ENCODE peak calls at places on chromosome 16, in four cellular contexts. One of them, this sample, is unnamed.
A peak's percentile ranks its signal among the peaks of the same experiment; 100 is the strongest.

GRCh38 chr16:66389256-66390175 is 23.0 kb downstream of the CDH5 start:
- DNase-seq in GM06990: no peak
- DNase-seq in astrocyte of the spinal cord: no peak
- DNase-seq in left ventricle myocardium inferior: no peak
- DNase-seq in this sample: no peak

GRCh38 chr16:12016166-12016947 is 39.8 kb downstream of the SNX29 start:
- DNase-seq in left ventricle myocardium inferior: no peak
- DNase-seq in GM06990: no peak
- DNase-seq in astrocyte of the spinal cord: peak; percentile 36
- DNase-seq in this sample: no peak

GRCh38 chr16:711084-711483 is 3.8 kb upstream of the METRN start:
- DNase-seq in astrocyte of the spinal cord: no peak
- DNase-seq in GM06990: no peak
- DNase-seq in left ventricle myocardium inferior: no peak
- DNase-seq in this sample: no peak

GRCh38 chr16:14303654-14304394 is 232.7 kb downstream of the MRTFB start:
- DNase-seq in GM06990: no peak
- DNase-seq in astrocyte of the spinal cord: no peak
- DNase-seq in left ventricle myocardium inferior: no peak
- DNase-seq in this sample: no peak

GRCh38 chr16:8926827-8927226 is 36.9 kb downstream of the USP7 start:
- DNase-seq in left ventricle myocardium inferior: no peak
- DNase-seq in astrocyte of the spinal cord: no peak
- DNase-seq in GM06990: no peak
- DNase-seq in this sample: no peak

GRCh38 chr16:50291719-50292565 is 25.6 kb downstream of the ADCY7 start:
- DNase-seq in astrocyte of the spinal cord: no peak
- DNase-seq in left ventricle myocardium inferior: no peak
- DNase-seq in GM06990: no peak
- DNase-seq in this sample: no peak

GRCh38 chr16:47142469-47143328 is 1.0 kb downstream of the NETO2 start:
- DNase-seq in left ventricle myocardium inferior: peak; percentile 25
- DNase-seq in GM06990: peak; percentile 71
- DNase-seq in astrocyte of the spinal cord: peak; percentile 63
- DNase-seq in this sample: peak; percentile 72

GRCh38 chr16:49281843-49282642 is 405 bp upstream of the CBLN1 start:
- DNase-seq in astrocyte of the spinal cord: peak; percentile 25
- DNase-seq in GM06990: peak; percentile 87
- DNase-seq in left ventricle myocardium inferior: peak; percentile 83
- DNase-seq in this sample: peak; percentile 97

GRCh38 chr16:23348579-23349469 is 46.7 kb downstream of the SCNN1B start:
- DNase-seq in astrocyte of the spinal cord: no peak
- DNase-seq in GM06990: no peak
- DNase-seq in left ventricle myocardium inferior: no peak
- DNase-seq in this sample: no peak

GRCh38 chr16:49859139-49859947 is 3.4 kb upstream of the ZNF423 start:
- DNase-seq in astrocyte of the spinal cord: no peak
- DNase-seq in left ventricle myocardium inferior: peak; percentile 78
- DNase-seq in GM06990: no peak
- DNase-seq in this sample: no peak

GRCh38 chr16:53090271-53090590 is 35.4 kb downstream of the CHD9 start:
- DNase-seq in left ventricle myocardium inferior: no peak
- DNase-seq in astrocyte of the spinal cord: no peak
- DNase-seq in GM06990: no peak
- DNase-seq in this sample: no peak

GRCh38 chr16:1337486-1337885 is 4.0 kb downstream of the BAIAP3 start:
- DNase-seq in astrocyte of the spinal cord: no peak
- DNase-seq in left ventricle myocardium inferior: no peak
- DNase-seq in GM06990: no peak
- DNase-seq in this sample: no peak

GRCh38 chr16:17829826-17830225 is 359.1 kb upstream of the XYLT1 start:
- DNase-seq in GM06990: no peak
- DNase-seq in astrocyte of the spinal cord: no peak
- DNase-seq in left ventricle myocardium inferior: no peak
- DNase-seq in this sample: no peak

GRCh38 chr16:7285520-7285919 is 47.1 kb upstream of the RBFOX1 start:
- DNase-seq in astrocyte of the spinal cord: no peak
- DNase-seq in GM06990: no peak
- DNase-seq in left ventricle myocardium inferior: no peak
- DNase-seq in this sample: no peak

GRCh38 chr16:72473631-72474030 is 301.7 kb upstream of the PMFBP1 start:
- DNase-seq in left ventricle myocardium inferior: no peak
- DNase-seq in GM06990: no peak
- DNase-seq in astrocyte of the spinal cord: peak; percentile 31
- DNase-seq in this sample: no peak

GRCh38 chr16:89582614-89583196 is 7.1 kb downstream of the CPNE7 start:
- DNase-seq in astrocyte of the spinal cord: no peak
- DNase-seq in left ventricle myocardium inferior: no peak
- DNase-seq in GM06990: no peak
- DNase-seq in this sample: no peak

GRCh38 chr16:85041184-85041928 is 13.8 kb downstream of the KIAA0513 start:
- DNase-seq in GM06990: no peak
- DNase-seq in astrocyte of the spinal cord: no peak
- DNase-seq in left ventricle myocardium inferior: no peak
- DNase-seq in this sample: no peak

GRCh38 chr16:85166281-85166680 is 54.0 kb upstream of the CIBAR2 start:
- DNase-seq in left ventricle myocardium inferior: no peak
- DNase-seq in GM06990: no peak
- DNase-seq in astrocyte of the spinal cord: no peak
- DNase-seq in this sample: no peak

GRCh38 chr16:85457366-85457765 is 155.8 kb upstream of the GSE1 start:
- DNase-seq in left ventricle myocardium inferior: no peak
- DNase-seq in astrocyte of the spinal cord: no peak
- DNase-seq in GM06990: no peak
- DNase-seq in this sample: no peak

GRCh38 chr16:16083421-16084156 is 134.2 kb downstream of the ABCC1 start:
- DNase-seq in GM06990: no peak
- DNase-seq in left ventricle myocardium inferior: no peak
- DNase-seq in astrocyte of the spinal cord: peak; percentile 21
- DNase-seq in this sample: no peak

GRCh38 chr16:67528222-67528869 is at the start of gene RIPOR1:
- DNase-seq in GM06990: no peak
- DNase-seq in astrocyte of the spinal cord: no peak
- DNase-seq in left ventricle myocardium inferior: peak; percentile 75
- DNase-seq in this sample: peak; percentile 83

GRCh38 chr16:81818514-81819304 is 39.6 kb downstream of the PLCG2 start:
- DNase-seq in GM06990: no peak
- DNase-seq in left ventricle myocardium inferior: no peak
- DNase-seq in astrocyte of the spinal cord: no peak
- DNase-seq in this sample: no peak

GRCh38 chr16:17451835-17452234 is 18.9 kb downstream of the XYLT1 start:
- DNase-seq in astrocyte of the spinal cord: no peak
- DNase-seq in GM06990: no peak
- DNase-seq in left ventricle myocardium inferior: no peak
- DNase-seq in this sample: no peak

GRCh38 chr16:30030011-30030685 is 923 bp downstream of the TLCD3B start:
- DNase-seq in left ventricle myocardium inferior: no peak
- DNase-seq in GM06990: no peak
- DNase-seq in astrocyte of the spinal cord: no peak
- DNase-seq in this sample: no peak

GRCh38 chr16:85613609-85614337 is 651 bp downstream of the GSE1 start:
- DNase-seq in left ventricle myocardium inferior: peak; percentile 76
- DNase-seq in astrocyte of the spinal cord: no peak
- DNase-seq in GM06990: peak; percentile 58
- DNase-seq in this sample: no peak

GRCh38 chr16:11006666-11007065 is 62.3 kb downstream of the CLEC16A start:
- DNase-seq in astrocyte of the spinal cord: no peak
- DNase-seq in left ventricle myocardium inferior: no peak
- DNase-seq in GM06990: no peak
- DNase-seq in this sample: no peak

GRCh38 chr16:69701452-69701851 is 24.9 kb downstream of the NQO1 start:
- DNase-seq in left ventricle myocardium inferior: no peak
- DNase-seq in GM06990: no peak
- DNase-seq in astrocyte of the spinal cord: no peak
- DNase-seq in this sample: no peak

GRCh38 chr16:67252806-67253497 is 4.2 kb downstream of the SLC9A5 start:
- DNase-seq in left ventricle myocardium inferior: no peak
- DNase-seq in astrocyte of the spinal cord: no peak
- DNase-seq in GM06990: no peak
- DNase-seq in this sample: no peak

GRCh38 chr16:19809693-19810092 is 75.0 kb downstream of the GPRC5B start:
- DNase-seq in GM06990: no peak
- DNase-seq in astrocyte of the spinal cord: no peak
- DNase-seq in left ventricle myocardium inferior: no peak
- DNase-seq in this sample: no peak

GRCh38 chr16:54342966-54343365 is 56.4 kb upstream of the IRX3 start:
- DNase-seq in astrocyte of the spinal cord: no peak
- DNase-seq in GM06990: no peak
- DNase-seq in left ventricle myocardium inferior: no peak
- DNase-seq in this sample: no peak

GRCh38 chr16:67530013-67530939 is 1.6 kb downstream of the RIPOR1 start:
- DNase-seq in astrocyte of the spinal cord: peak; percentile 82
- DNase-seq in GM06990: peak; percentile 57
- DNase-seq in left ventricle myocardium inferior: peak; percentile 82
- DNase-seq in this sample: peak; percentile 81

GRCh38 chr16:5510819-5511370 is 413.3 kb upstream of the EEF2KMT start:
- DNase-seq in GM06990: no peak
- DNase-seq in left ventricle myocardium inferior: no peak
- DNase-seq in astrocyte of the spinal cord: peak; percentile 39
- DNase-seq in this sample: no peak

GRCh38 chr16:9048302-9048700 is 43.1 kb upstream of the HAPSTR1 start:
- DNase-seq in left ventricle myocardium inferior: no peak
- DNase-seq in GM06990: no peak
- DNase-seq in astrocyte of the spinal cord: no peak
- DNase-seq in this sample: no peak

DNA sequence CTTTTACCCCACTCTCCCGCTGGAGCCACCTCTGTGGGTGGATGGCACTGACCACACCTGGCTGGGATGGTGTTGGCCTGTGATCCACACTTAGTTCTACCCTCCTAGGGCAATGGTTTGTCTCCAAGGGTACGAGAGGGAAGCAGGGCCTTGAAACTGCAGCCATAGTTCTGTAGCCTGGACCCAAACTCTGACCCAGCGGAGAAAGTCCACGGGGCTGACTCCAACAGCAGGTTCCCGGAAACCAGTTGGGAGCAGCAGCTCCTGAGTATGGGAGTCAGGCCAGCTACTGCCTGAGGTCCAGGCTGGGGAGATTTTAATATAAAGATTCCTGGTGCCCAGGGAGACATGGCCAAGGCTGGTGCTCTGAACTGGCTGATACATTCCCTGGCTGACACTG is 23.6 kb upstream of the MTSS2 start:
- DNase-seq in GM06990: no peak
- DNase-seq in astrocyte of the spinal cord: no peak
- DNase-seq in left ventricle myocardium inferior: no peak
- DNase-seq in this sample: no peak
- TF ChIP-seq CTCF in GM06990: no peak
- TF ChIP-seq CTCF in astrocyte of the spinal cord: no peak
- TF ChIP-seq CTCF in left ventricle myocardium inferior: no peak
- TF ChIP-seq CTCF in this sample: no peak

GRCh38 chr16:83212301-83212841 is 585.6 kb downstream of the CDH13 start:
- DNase-seq in astrocyte of the spinal cord: peak; percentile 26
- DNase-seq in left ventricle myocardium inferior: no peak
- DNase-seq in GM06990: no peak
- DNase-seq in this sample: no peak

GRCh38 chr16:83215417-83216001 is 588.7 kb downstream of the CDH13 start:
- DNase-seq in astrocyte of the spinal cord: peak; percentile 38
- DNase-seq in left ventricle myocardium inferior: no peak
- DNase-seq in GM06990: peak; percentile 13
- DNase-seq in this sample: peak; percentile 31

GRCh38 chr16:83214671-83215070 is 587.9 kb downstream of the CDH13 start:
- DNase-seq in GM06990: no peak
- DNase-seq in left ventricle myocardium inferior: no peak
- DNase-seq in astrocyte of the spinal cord: no peak
- DNase-seq in this sample: no peak

GRCh38 chr16:83206426-83206825 is 579.7 kb downstream of the CDH13 start:
- DNase-seq in GM06990: no peak
- DNase-seq in astrocyte of the spinal cord: peak; percentile 6
- DNase-seq in left ventricle myocardium inferior: no peak
- DNase-seq in this sample: no peak

GRCh38 chr16:83211711-83212110 is 584.9 kb downstream of the CDH13 start:
- DNase-seq in left ventricle myocardium inferior: no peak
- DNase-seq in GM06990: no peak
- DNase-seq in astrocyte of the spinal cord: peak; percentile 66
- DNase-seq in this sample: no peak
- TF ChIP-seq CTCF in left ventricle myocardium inferior: no peak
- TF ChIP-seq CTCF in GM06990: no peak
- TF ChIP-seq CTCF in astrocyte of the spinal cord: no peak
- TF ChIP-seq CTCF in this sample: no peak

GRCh38 chr16:82891424-82891823 is 264.7 kb downstream of the CDH13 start:
- DNase-seq in astrocyte of the spinal cord: no peak
- DNase-seq in GM06990: no peak
- DNase-seq in left ventricle myocardium inferior: no peak
- DNase-seq in this sample: no peak

GRCh38 chr16:82888616-82889015 is 261.8 kb downstream of the CDH13 start:
- DNase-seq in left ventricle myocardium inferior: no peak
- DNase-seq in GM06990: no peak
- DNase-seq in astrocyte of the spinal cord: peak; percentile 67
- DNase-seq in this sample: no peak

GRCh38 chr16:82891918-82892317 is 265.1 kb downstream of the CDH13 start:
- DNase-seq in astrocyte of the spinal cord: no peak
- DNase-seq in GM06990: no peak
- DNase-seq in left ventricle myocardium inferior: no peak
- DNase-seq in this sample: no peak

GRCh38 chr16:82895843-82896242 is 269.1 kb downstream of the CDH13 start:
- DNase-seq in left ventricle myocardium inferior: no peak
- DNase-seq in GM06990: no peak
- DNase-seq in astrocyte of the spinal cord: no peak
- DNase-seq in this sample: no peak

DNA sequence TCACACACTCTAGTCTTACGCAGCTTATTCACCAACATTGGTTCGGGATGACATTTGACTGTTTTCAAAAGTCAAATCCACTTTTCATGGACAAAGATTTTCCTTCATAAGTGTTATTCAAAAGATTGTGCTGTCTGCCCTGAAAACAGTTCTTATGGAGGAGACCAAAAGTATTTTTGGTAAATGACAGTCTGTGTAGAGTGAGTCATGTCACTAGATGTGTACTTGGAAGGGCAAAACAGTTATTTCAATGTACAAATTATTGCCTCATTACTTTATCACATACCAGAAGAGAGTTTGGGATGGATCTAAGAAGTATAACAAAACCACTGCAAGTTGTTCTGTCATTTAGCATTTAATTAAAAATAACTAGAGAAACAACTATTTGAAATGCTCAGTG is 265.6 kb downstream of the CDH13 start:
- DNase-seq in GM06990: no peak
- DNase-seq in left ventricle myocardium inferior: no peak
- DNase-seq in astrocyte of the spinal cord: no peak
- DNase-seq in this sample: no peak
- TF ChIP-seq CTCF in GM06990: no peak
- TF ChIP-seq CTCF in left ventricle myocardium inferior: no peak
- TF ChIP-seq CTCF in astrocyte of the spinal cord: no peak
- TF ChIP-seq CTCF in this sample: no peak

GRCh38 chr16:56653218-56653617 is 1.5 kb downstream of the MT1B start:
- DNase-seq in GM06990: no peak
- DNase-seq in astrocyte of the spinal cord: no peak
- DNase-seq in left ventricle myocardium inferior: no peak
- DNase-seq in this sample: no peak

GRCh38 chr16:56652600-56652999 is 914 bp downstream of the MT1B start:
- DNase-seq in left ventricle myocardium inferior: no peak
- DNase-seq in astrocyte of the spinal cord: no peak
- DNase-seq in GM06990: no peak
- DNase-seq in this sample: no peak

GRCh38 chr16:56658476-56658875 is 717 bp downstream of the MT1F start:
- DNase-seq in astrocyte of the spinal cord: no peak
- DNase-seq in GM06990: no peak
- DNase-seq in left ventricle myocardium inferior: no peak
- DNase-seq in this sample: no peak

GRCh38 chr16:56662357-56663354 is 4.9 kb downstream of the MT1F start:
- DNase-seq in GM06990: no peak
- DNase-seq in astrocyte of the spinal cord: no peak
- DNase-seq in left ventricle myocardium inferior: no peak
- DNase-seq in this sample: no peak

GRCh38 chr16:56657555-56658430 is at the start of gene MT1F:
- DNase-seq in GM06990: peak; percentile 25
- DNase-seq in left ventricle myocardium inferior: peak; percentile 73
- DNase-seq in astrocyte of the spinal cord: no peak
- DNase-seq in this sample: peak; percentile 45
- TF ChIP-seq CTCF in GM06990: no peak
- TF ChIP-seq CTCF in left ventricle myocardium inferior: no peak
- TF ChIP-seq CTCF in astrocyte of the spinal cord: no peak
- TF ChIP-seq CTCF in this sample: no peak

This sample was measured in GM13977.